ENCODE peak calls at places on chromosomes 13 and 19, in five cellular contexts. F is WERI-Rb-1, N is fibroblast of villous mesenchyme, M is astrocyte of the spinal cord, C is AG04450. R is an unnamed sample.

GRCh38 chr13:88345171-88345847 is 674.1 kb downstream of the SLITRK5 start:
- DNase-seq in C (no peak), F (no peak), M (no peak), N (no peak), R (no peak)

GRCh38 chr13:71587193-71587592 is 279.8 kb downstream of the DACH1 start:
- DNase-seq in C (no peak), M (no peak), F (no peak), N (no peak), R (no peak)

GRCh38 chr19:13103961-13104847 is 1.5 kb upstream of the LYL1 start:
- DNase-seq in F (peak), C (no peak), M (no peak), N (no peak), R (no peak)

GRCh38 chr13:46355906-46356305 is 31.1 kb downstream of the RUBCNL start:
- DNase-seq in C (no peak), M (no peak), F (no peak), N (no peak), R (no peak)

GRCh38 chr19:413756-414420 is 4.9 kb upstream of the C2CD4C start:
- DNase-seq in M (no peak), F (no peak), N (no peak), C (no peak), R (no peak)

GRCh38 chr19:14472202-14472961 is 2.8 kb downstream of the PTGER1 start:
- DNase-seq in M (peak), C (no peak), F (peak), N (peak), R (no peak)

GRCh38 chr13:72960541-72960940 is 98.3 kb upstream of the KLF5 start:
- DNase-seq in N (no peak), F (no peak), C (no peak), M (no peak), R (no peak)

GRCh38 chr13:99971576-99972189 is at the start of gene ZIC5:
- DNase-seq in C (no peak), M (peak), N (no peak), F (peak), R (no peak)

GRCh38 chr13:98479496-98480003 is 97.4 kb downstream of the STK24 start:
- DNase-seq in M (no peak), F (no peak), N (no peak), C (no peak), R (no peak)

GRCh38 chr13:110854866-110855265 is 60.0 kb downstream of the ANKRD10 start:
- DNase-seq in F (no peak), C (no peak), M (no peak), N (no peak), R (no peak)

GRCh38 chr13:98014766-98015165 is 61.3 kb downstream of the IPO5 start:
- DNase-seq in C (peak), F (no peak), M (peak), N (peak), R (no peak)

GRCh38 chr13:94713556-94714182 is 1.3 kb upstream of the SOX21 start:
- DNase-seq in M (peak), N (no peak), F (no peak), C (no peak), R (no peak)
- H3K4me3 ChIP-seq in M (peak), N (no peak), F (no peak), C (no peak), R (no peak)

GRCh38 chr13:82976499-82976898 is 905.8 kb downstream of the SLITRK1 start:
- DNase-seq in C (no peak), F (no peak), M (no peak), N (no peak), R (no peak)
- TF ChIP-seq CTCF in C (peak), F (no peak), M (peak), N (no peak), R (no peak)

DNA sequence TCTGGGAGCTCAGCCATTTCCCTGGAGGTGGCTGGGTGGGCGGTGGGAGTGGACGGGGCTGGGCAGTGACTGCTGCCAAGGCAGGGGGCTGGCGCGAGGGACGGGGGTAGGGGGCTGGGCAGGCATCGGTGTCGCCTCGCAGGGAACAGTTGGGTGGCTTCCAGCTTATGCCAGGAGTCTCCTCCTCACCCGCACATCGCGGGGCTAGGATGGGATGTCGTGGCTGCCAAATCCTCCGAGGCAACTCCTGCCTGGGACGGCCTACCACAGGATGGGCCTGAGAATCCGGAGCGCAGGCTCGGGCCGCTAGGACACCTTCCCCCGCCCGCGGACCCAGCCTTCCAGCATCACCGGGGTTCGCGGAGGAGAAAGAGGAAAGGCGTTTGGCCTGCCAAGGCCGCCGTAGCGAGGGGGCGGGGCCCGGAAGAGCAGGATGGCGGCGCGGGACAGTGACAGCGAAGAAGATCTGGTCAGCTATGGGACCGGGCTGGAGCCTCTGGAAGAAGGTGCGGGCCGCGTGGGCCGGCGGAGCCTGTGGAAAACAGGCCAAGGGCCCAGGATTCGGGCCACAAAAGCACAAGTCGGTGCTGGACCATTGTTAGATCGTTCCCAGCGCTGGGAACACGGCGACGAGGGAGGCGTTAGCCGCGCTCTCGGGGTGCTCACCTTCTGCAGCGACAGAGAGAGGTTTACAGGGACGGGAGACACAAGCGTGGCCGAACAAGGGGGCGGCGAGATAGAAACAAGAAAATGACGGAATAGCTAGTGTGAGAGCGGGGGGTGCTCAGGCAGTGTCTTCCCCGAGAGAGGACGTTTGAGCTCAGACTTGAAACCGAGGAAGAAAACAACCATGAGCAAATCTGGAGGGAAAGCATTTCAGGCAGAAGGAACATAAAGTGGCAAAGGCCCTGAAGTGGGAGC is at the start of gene GPATCH1:
- DNase-seq in M (peak), C (peak), N (peak), F (peak), R (no peak)
- H3K4me3 ChIP-seq in M (peak), C (peak), N (peak), F (peak), R (peak)

GRCh38 chr19:48619692-48620565 is 623 bp downstream of the SPHK2 start:
- DNase-seq in M (no peak), N (peak), F (no peak), C (no peak), R (no peak)

GRCh38 chr19:48618278-48618915 is 581 bp downstream of the RPL18 start:
- DNase-seq in M (no peak), N (no peak), F (no peak), C (no peak), R (no peak)

GRCh38 chr19:48617146-48617937 is 1.6 kb downstream of the RPL18 start:
- DNase-seq in N (no peak), C (no peak), F (no peak), M (peak), R (no peak)

GRCh38 chr19:48616491-48617056 is 1.7 kb upstream of the FAM83E start:
- DNase-seq in F (no peak), M (no peak), N (no peak), C (no peak), R (no peak)

DNA sequence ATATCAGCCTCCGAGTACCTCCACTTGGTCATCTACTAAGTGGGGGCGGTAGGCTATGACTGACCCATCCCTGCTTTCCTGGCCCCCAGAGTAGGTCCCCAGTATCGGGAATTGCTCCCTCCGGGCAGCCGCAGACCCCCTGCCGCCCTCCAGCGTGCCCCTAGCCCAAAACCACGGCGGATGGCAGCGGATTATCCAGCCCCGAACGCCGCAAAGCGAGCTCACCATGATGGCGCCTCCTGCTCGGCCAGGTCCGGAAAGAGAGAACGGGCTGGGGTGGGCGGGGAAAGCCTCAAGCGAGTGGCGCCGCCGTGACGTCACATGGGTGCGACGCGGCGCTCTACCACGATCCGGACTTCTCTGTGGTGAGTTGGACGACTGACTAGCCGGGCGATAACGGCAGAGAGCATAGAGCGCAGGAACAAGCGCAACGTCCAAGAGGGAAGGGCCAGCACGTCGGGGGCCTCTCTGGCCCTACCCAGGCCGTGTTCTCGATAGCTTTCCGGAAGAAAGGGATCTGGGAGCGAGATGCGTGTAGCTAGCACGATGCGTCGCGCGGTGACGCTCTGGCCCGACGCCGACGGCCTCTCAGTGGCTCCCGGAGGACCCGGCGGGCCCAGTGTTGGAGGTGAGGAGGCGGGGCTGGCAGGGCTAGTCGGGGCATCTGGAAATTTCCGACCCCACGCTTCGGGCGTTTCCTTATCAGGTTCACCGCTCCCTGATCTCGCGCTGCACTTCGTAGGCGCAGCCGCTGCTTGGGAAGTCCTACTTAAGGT is at the start of the genes RPL18 and SPHK2:
- DNase-seq in C (peak), M (peak), N (peak), F (peak), R (peak)
- TF ChIP-seq CTCF in C (no peak), M (no peak), N (no peak), F (no peak), R (no peak)

GRCh38 chr19:41399091-41399490 is 1.5 kb downstream of the BCKDHA start:
- DNase-seq in C (no peak), M (no peak), N (no peak), F (no peak), R (no peak)
- H3K4me3 ChIP-seq in C (no peak), M (no peak), N (no peak), F (no peak), R (no peak)

GRCh38 chr13:32791545-32792172 is 205.4 kb downstream of the PDS5B start:
- DNase-seq in F (no peak), M (peak), C (no peak), N (peak), R (no peak)

DNA sequence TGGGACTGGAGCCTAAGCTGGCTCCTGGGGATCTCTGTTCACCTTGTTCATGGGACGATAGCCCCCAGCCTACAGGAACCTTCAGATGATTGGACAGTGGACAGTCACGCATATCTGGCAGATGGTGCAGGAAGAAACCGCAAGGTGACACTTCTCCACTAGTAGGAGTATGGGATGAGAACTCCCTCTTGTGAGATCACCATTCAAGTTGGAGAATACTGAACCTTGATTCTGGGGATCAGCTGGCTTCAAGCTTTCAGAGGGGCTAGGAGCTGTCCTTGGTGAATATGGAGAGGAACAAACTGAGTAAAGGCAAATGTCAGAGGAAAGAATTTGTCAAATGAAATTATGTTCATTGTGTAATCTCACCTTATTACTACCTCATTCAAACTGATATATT is 204.5 kb downstream of the PDS5B start:
- DNase-seq in N (no peak), C (no peak), M (no peak), F (peak), R (no peak)
- TF ChIP-seq CTCF in N (no peak), C (peak), M (no peak), F (peak), R (no peak)

DNA sequence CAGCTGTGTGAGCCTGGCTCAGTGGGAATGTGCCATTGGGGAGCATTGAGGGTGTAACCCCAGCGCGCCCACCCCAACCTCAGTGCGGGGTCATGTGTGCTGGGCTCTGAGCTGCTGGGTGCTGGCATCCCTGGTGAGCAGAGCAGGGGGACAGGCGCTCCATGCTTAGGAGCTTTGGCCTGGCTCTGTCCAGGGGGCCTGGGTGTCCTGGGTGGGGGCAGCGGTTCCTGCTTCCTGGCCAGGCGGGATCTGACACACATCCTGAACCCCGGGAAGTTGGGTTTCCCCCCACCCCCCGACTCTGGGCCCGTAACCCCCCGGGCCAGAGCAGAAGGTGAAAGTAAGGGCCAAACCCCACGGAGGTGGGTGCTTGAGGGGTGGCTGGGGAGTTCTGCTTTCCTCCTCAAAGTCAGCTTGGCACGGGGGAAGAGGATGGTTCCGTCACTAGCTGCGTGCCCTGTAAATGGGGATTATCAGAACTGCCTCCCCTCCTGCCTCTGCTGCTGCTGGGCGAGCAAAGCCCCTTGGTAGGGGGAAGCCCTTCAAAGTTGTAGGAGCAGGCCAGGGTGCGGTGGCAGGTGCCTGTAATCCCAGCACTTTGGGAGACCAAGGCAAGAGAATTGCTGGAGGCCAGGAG is 1.7 kb downstream of the LRP3 start:
- DNase-seq in M (no peak), F (no peak), C (no peak), N (no peak), R (no peak)
- H3K4me3 ChIP-seq in M (peak), F (peak), C (peak), N (peak), R (peak)

R was measured in kidney epithelial cell.